ENCODE peak calls at places on chromosomes 7 and 10, in six cellular contexts. One of them, this sample, is unnamed.

GRCh38 chr10:75111906-75112703 is 649 bp downstream of the SAMD8 start:
- DNase-seq in colonic mucosa: peak; percentile 61
- DNase-seq in NCI-H82: peak; percentile 71
- DNase-seq in CD8-positive, alpha-beta T cell: no peak
- DNase-seq in aorta: peak; percentile 73
- DNase-seq in lung: peak; percentile 52
- DNase-seq in this sample: peak; percentile 60

GRCh38 chr7:149220534-149220933 is 18.9 kb upstream of the ZNF212 start:
- DNase-seq in aorta: no peak
- DNase-seq in NCI-H82: no peak
- DNase-seq in lung: no peak
- DNase-seq in colonic mucosa: no peak
- DNase-seq in CD8-positive, alpha-beta T cell: no peak
- DNase-seq in this sample: no peak

GRCh38 chr10:113095419-113095818 is 145.4 kb downstream of the TCF7L2 start:
- DNase-seq in lung: no peak
- DNase-seq in CD8-positive, alpha-beta T cell: no peak
- DNase-seq in NCI-H82: no peak
- DNase-seq in aorta: no peak
- DNase-seq in colonic mucosa: no peak
- DNase-seq in this sample: no peak

GRCh38 chr7:70711441-70711840 is 420.5 kb upstream of the GALNT17 start:
- DNase-seq in lung: no peak
- DNase-seq in NCI-H82: no peak
- DNase-seq in CD8-positive, alpha-beta T cell: no peak
- DNase-seq in aorta: no peak
- DNase-seq in colonic mucosa: no peak
- DNase-seq in this sample: no peak

GRCh38 chr10:6204063-6204340 is 1.3 kb downstream of the PFKFB3 start:
- DNase-seq in colonic mucosa: peak; percentile 59
- DNase-seq in CD8-positive, alpha-beta T cell: no peak
- DNase-seq in NCI-H82: peak; percentile 35
- DNase-seq in lung: peak; percentile 67
- DNase-seq in aorta: peak; percentile 76
- DNase-seq in this sample: peak; percentile 24

GRCh38 chr7:75842836-75843446 is 29.3 kb upstream of the CCL24 start:
- DNase-seq in NCI-H82: no peak
- DNase-seq in colonic mucosa: no peak
- DNase-seq in CD8-positive, alpha-beta T cell: no peak
- DNase-seq in aorta: no peak
- DNase-seq in lung: no peak
- DNase-seq in this sample: peak; percentile 27

GRCh38 chr10:11934262-11934661 is 108.3 kb downstream of the UPF2 start:
- DNase-seq in colonic mucosa: peak; percentile 53
- DNase-seq in aorta: no peak
- DNase-seq in NCI-H82: no peak
- DNase-seq in lung: no peak
- DNase-seq in CD8-positive, alpha-beta T cell: no peak
- DNase-seq in this sample: peak; percentile 36

GRCh38 chr7:192701-193536 is 548 bp downstream of the FAM20C start:
- DNase-seq in colonic mucosa: peak; percentile 51
- DNase-seq in NCI-H82: no peak
- DNase-seq in lung: no peak
- DNase-seq in aorta: no peak
- DNase-seq in CD8-positive, alpha-beta T cell: no peak
- DNase-seq in this sample: no peak

GRCh38 chr7:143362126-143362961 is at the start of gene FAM131B:
- DNase-seq in lung: no peak
- DNase-seq in aorta: no peak
- DNase-seq in NCI-H82: peak; percentile 6
- DNase-seq in colonic mucosa: no peak
- DNase-seq in CD8-positive, alpha-beta T cell: no peak
- DNase-seq in this sample: peak; percentile 43

GRCh38 chr10:33257439-33257838 is 77.0 kb downstream of the NRP1 start:
- DNase-seq in lung: no peak
- DNase-seq in aorta: no peak
- DNase-seq in colonic mucosa: no peak
- DNase-seq in CD8-positive, alpha-beta T cell: no peak
- DNase-seq in NCI-H82: no peak
- DNase-seq in this sample: no peak

GRCh38 chr10:130021373-130021950 is 57.4 kb upstream of the EBF3 start:
- DNase-seq in CD8-positive, alpha-beta T cell: no peak
- DNase-seq in aorta: no peak
- DNase-seq in NCI-H82: no peak
- DNase-seq in lung: no peak
- DNase-seq in colonic mucosa: no peak
- DNase-seq in this sample: no peak

GRCh38 chr10:110336111-110336721 is 31.5 kb upstream of the SMNDC1 start:
- DNase-seq in aorta: no peak
- DNase-seq in lung: no peak
- DNase-seq in NCI-H82: peak; percentile 35
- DNase-seq in colonic mucosa: no peak
- DNase-seq in CD8-positive, alpha-beta T cell: no peak
- DNase-seq in this sample: peak; percentile 30

GRCh38 chr10:26555719-26556368 is 117.7 kb downstream of the APBB1IP start:
- DNase-seq in CD8-positive, alpha-beta T cell: no peak
- DNase-seq in lung: peak; percentile 83
- DNase-seq in NCI-H82: no peak
- DNase-seq in aorta: peak; percentile 68
- DNase-seq in colonic mucosa: peak; percentile 40
- DNase-seq in this sample: no peak

GRCh38 chr7:112858838-112859237 is 68.6 kb upstream of the TMEM168 start:
- DNase-seq in CD8-positive, alpha-beta T cell: no peak
- DNase-seq in aorta: no peak
- DNase-seq in lung: no peak
- DNase-seq in colonic mucosa: no peak
- DNase-seq in NCI-H82: no peak
- DNase-seq in this sample: no peak

GRCh38 chr7:55964261-55964801 is at the start of gene NIPSNAP2:
- DNase-seq in aorta: peak; percentile 70
- DNase-seq in lung: peak; percentile 42
- DNase-seq in CD8-positive, alpha-beta T cell: peak; percentile 24
- DNase-seq in colonic mucosa: peak; percentile 45
- DNase-seq in NCI-H82: peak; percentile 72
- DNase-seq in this sample: peak; percentile 77

GRCh38 chr7:2947381-2947780 is 96.3 kb downstream of the CARD11 start:
- DNase-seq in NCI-H82: no peak
- DNase-seq in aorta: no peak
- DNase-seq in CD8-positive, alpha-beta T cell: no peak
- DNase-seq in lung: no peak
- DNase-seq in colonic mucosa: no peak
- DNase-seq in this sample: no peak

GRCh38 chr10:132372516-132373095 is 24.4 kb upstream of the PWWP2B start:
- DNase-seq in lung: no peak
- DNase-seq in CD8-positive, alpha-beta T cell: no peak
- DNase-seq in colonic mucosa: no peak
- DNase-seq in NCI-H82: no peak
- DNase-seq in aorta: peak; percentile 38
- DNase-seq in this sample: no peak

GRCh38 chr10:26410356-26410755 is 27.8 kb upstream of the APBB1IP start:
- DNase-seq in colonic mucosa: no peak
- DNase-seq in aorta: no peak
- DNase-seq in lung: no peak
- DNase-seq in CD8-positive, alpha-beta T cell: no peak
- DNase-seq in NCI-H82: no peak
- DNase-seq in this sample: no peak

GRCh38 chr10:71082930-71083329 is 129.4 kb upstream of the UNC5B start:
- DNase-seq in lung: no peak
- DNase-seq in aorta: no peak
- DNase-seq in CD8-positive, alpha-beta T cell: no peak
- DNase-seq in NCI-H82: no peak
- DNase-seq in colonic mucosa: no peak
- DNase-seq in this sample: peak; percentile 4

GRCh38 chr10:118953999-118954398 is 75.5 kb upstream of the NANOS1 start:
- DNase-seq in colonic mucosa: no peak
- DNase-seq in aorta: no peak
- DNase-seq in CD8-positive, alpha-beta T cell: no peak
- DNase-seq in lung: peak; percentile 23
- DNase-seq in NCI-H82: no peak
- DNase-seq in this sample: no peak

GRCh38 chr7:159091480-159092475 is 52.9 kb downstream of the VIPR2 start:
- DNase-seq in CD8-positive, alpha-beta T cell: no peak
- DNase-seq in lung: no peak
- DNase-seq in aorta: no peak
- DNase-seq in colonic mucosa: no peak
- DNase-seq in NCI-H82: no peak
- DNase-seq in this sample: no peak

GRCh38 chr7:16135628-16136027 is 285.7 kb downstream of the CRPPA start:
- DNase-seq in lung: no peak
- DNase-seq in colonic mucosa: no peak
- DNase-seq in aorta: no peak
- DNase-seq in NCI-H82: no peak
- DNase-seq in CD8-positive, alpha-beta T cell: no peak
- DNase-seq in this sample: no peak

GRCh38 chr7:158344706-158345300 is 242.8 kb downstream of the PTPRN2 start:
- DNase-seq in NCI-H82: no peak
- DNase-seq in colonic mucosa: no peak
- DNase-seq in CD8-positive, alpha-beta T cell: no peak
- DNase-seq in lung: no peak
- DNase-seq in aorta: no peak
- DNase-seq in this sample: no peak

GRCh38 chr7:144399946-144400345 is 3.5 kb downstream of the NOBOX start:
- DNase-seq in colonic mucosa: no peak
- DNase-seq in CD8-positive, alpha-beta T cell: no peak
- DNase-seq in NCI-H82: no peak
- DNase-seq in lung: no peak
- DNase-seq in aorta: no peak
- DNase-seq in this sample: no peak

GRCh38 chr7:155119801-155120382 is 49.8 kb downstream of the HTR5A start:
- DNase-seq in lung: no peak
- DNase-seq in aorta: no peak
- DNase-seq in CD8-positive, alpha-beta T cell: no peak
- DNase-seq in colonic mucosa: no peak
- DNase-seq in NCI-H82: no peak
- DNase-seq in this sample: no peak

GRCh38 chr7:146346096-146346495 is 229.5 kb downstream of the CNTNAP2 start:
- DNase-seq in NCI-H82: peak; percentile 39
- DNase-seq in colonic mucosa: no peak
- DNase-seq in aorta: no peak
- DNase-seq in CD8-positive, alpha-beta T cell: no peak
- DNase-seq in lung: no peak
- DNase-seq in this sample: no peak

GRCh38 chr7:94394399-94395140 is at the start of gene COL1A2:
- DNase-seq in lung: peak; percentile 61
- DNase-seq in colonic mucosa: peak; percentile 52
- DNase-seq in aorta: peak; percentile 95
- DNase-seq in NCI-H82: no peak
- DNase-seq in CD8-positive, alpha-beta T cell: no peak
- DNase-seq in this sample: no peak

GRCh38 chr10:43735907-43736306 is 87.2 kb upstream of the ZNF32 start:
- DNase-seq in lung: no peak
- DNase-seq in colonic mucosa: no peak
- DNase-seq in aorta: no peak
- DNase-seq in NCI-H82: no peak
- DNase-seq in CD8-positive, alpha-beta T cell: no peak
- DNase-seq in this sample: no peak

GRCh38 chr10:96512524-96512991 is 1.2 kb downstream of the TLL2 start:
- DNase-seq in CD8-positive, alpha-beta T cell: no peak
- DNase-seq in NCI-H82: peak; percentile 25
- DNase-seq in aorta: no peak
- DNase-seq in lung: no peak
- DNase-seq in colonic mucosa: peak; percentile 25
- DNase-seq in this sample: peak; percentile 46

GRCh38 chr10:129893690-129894089 is 70.4 kb downstream of the EBF3 start:
- DNase-seq in colonic mucosa: no peak
- DNase-seq in aorta: no peak
- DNase-seq in NCI-H82: peak; percentile 25
- DNase-seq in CD8-positive, alpha-beta T cell: no peak
- DNase-seq in lung: no peak
- DNase-seq in this sample: no peak

GRCh38 chr7:934469-935320 is 19.8 kb downstream of the ADAP1 start:
- DNase-seq in aorta: peak; percentile 40
- DNase-seq in colonic mucosa: no peak
- DNase-seq in NCI-H82: no peak
- DNase-seq in lung: no peak
- DNase-seq in CD8-positive, alpha-beta T cell: no peak
- DNase-seq in this sample: no peak